ENCODE peak calls at places on chromosomes 7 and 10, in six cellular contexts. U is hepatocyte, M is HCT116, X is PC-9, V is OCI-LY7, Q is SK-N-SH. K is an unnamed sample. For H3K9me2, the result is how much of the 10 kb centered on the place peaks cover.

GRCh38 chr10:10418397-10418796 is 599.3 kb upstream of the CELF2 start:
- DNase-seq in U (no peak), M (no peak), X (no peak), V (peak), Q (no peak), K (no peak)

GRCh38 chr7:15507235-15507634 is 54.6 kb downstream of the AGMO start:
- DNase-seq in U (no peak), M (no peak), X (no peak), V (no peak), Q (no peak), K (no peak)

GRCh38 chr10:62376064-62377025 is 2.2 kb downstream of the ZNF365 start:
- DNase-seq in U (no peak), M (no peak), X (no peak), V (no peak), Q (no peak), K (no peak)

GRCh38 chr10:110067960-110068770 is 60.4 kb downstream of the ADD3 start:
- DNase-seq in U (no peak), M (no peak), X (peak), V (peak), Q (no peak), K (no peak)

GRCh38 chr10:95243318-95243617 is 47.5 kb downstream of the PDLIM1 start:
- DNase-seq in U (no peak), M (no peak), X (no peak), V (no peak), Q (no peak), K (no peak)

GRCh38 chr10:34739915-34740314 is 75.2 kb downstream of the PARD3 start:
- DNase-seq in U (peak), M (no peak), X (peak), V (no peak), Q (no peak), K (no peak)

GRCh38 chr10:17453377-17454091 is 861 bp downstream of the ST8SIA6 start:
- DNase-seq in U (peak), M (no peak), X (peak), V (no peak), Q (peak), K (peak)

GRCh38 chr7:45601816-45602540 is 27.8 kb downstream of the ADCY1 start:
- DNase-seq in U (no peak), M (no peak), X (no peak), V (no peak), Q (no peak), K (no peak)

GRCh38 chr10:60728056-60728455 is 50.2 kb upstream of the CDK1 start:
- DNase-seq in U (no peak), M (no peak), X (no peak), V (no peak), Q (no peak), K (peak)

GRCh38 chr10:110641256-110641655 is 2.9 kb upstream of the RBM20 start:
- DNase-seq in U (peak), M (peak), X (no peak), V (peak), Q (peak), K (peak)

GRCh38 chr7:97499204-97499603 is 232.7 kb upstream of the TAC1 start:
- DNase-seq in U (peak), M (peak), X (peak), V (peak), Q (peak), K (peak)

GRCh38 chr7:142733271-142733670 is 16.0 kb upstream of the PRSS1 start:
- DNase-seq in U (no peak), M (no peak), X (no peak), V (peak), Q (no peak), K (no peak)

GRCh38 chr10:90968448-90969086 is 47.7 kb upstream of the ANKRD1 start:
- DNase-seq in U (no peak), M (no peak), X (peak), V (no peak), Q (peak), K (peak)

GRCh38 chr10:68781613-68782574 is 45.4 kb upstream of the STOX1 start:
- DNase-seq in U (no peak), M (no peak), X (no peak), V (peak), Q (no peak), K (no peak)

GRCh38 chr7:135213831-135214230 is 2.5 kb upstream of the WDR91 start:
- DNase-seq in U (no peak), M (no peak), X (no peak), V (no peak), Q (no peak), K (no peak)

GRCh38 chr7:127933116-127933515 is 98.1 kb downstream of the LRRC4 start:
- DNase-seq in U (no peak), M (no peak), X (no peak), V (no peak), Q (no peak), K (no peak)

GRCh38 chr10:99374526-99374925 is 45.4 kb downstream of the CNNM1 start:
- DNase-seq in U (no peak), M (no peak), X (no peak), V (no peak), Q (no peak), K (peak)

GRCh38 chr10:109886037-109886787 is 37.1 kb downstream of the XPNPEP1 start:
- DNase-seq in U (no peak), M (no peak), X (no peak), V (no peak), Q (no peak), K (no peak)

GRCh38 chr10:129815898-129816665 is 148.0 kb downstream of the EBF3 start:
- DNase-seq in U (no peak), M (no peak), X (no peak), V (no peak), Q (no peak), K (no peak)

GRCh38 chr7:85046512-85046911 is 140.3 kb downstream of the SEMA3D start:
- DNase-seq in U (no peak), M (no peak), X (no peak), V (no peak), Q (no peak), K (no peak)

GRCh38 chr10:88428442-88428841 is 154.7 kb downstream of the RNLS start:
- DNase-seq in U (no peak), M (peak), X (peak), V (no peak), Q (peak), K (no peak)

GRCh38 chr7:44884553-44885393 is 557 bp downstream of the PURB start:
- DNase-seq in U (peak), M (no peak), X (peak), V (peak), Q (peak), K (peak)

GRCh38 chr10:101611506-101611905 is 23.4 kb downstream of the DPCD start:
- DNase-seq in U (no peak), M (no peak), X (no peak), V (peak), Q (no peak), K (no peak)

GRCh38 chr7:30968294-30968693 is 4.5 kb downstream of the GHRHR start:
- DNase-seq in U (no peak), M (no peak), X (no peak), V (peak), Q (no peak), K (no peak)

GRCh38 chr7:77459311-77459726 is 43.2 kb upstream of the GSAP start:
- DNase-seq in U (no peak), M (no peak), X (no peak), V (no peak), Q (no peak), K (no peak)

GRCh38 chr10:43075612-43076003 is 1.3 kb upstream of the RET start:
- DNase-seq in U (no peak), M (peak), X (no peak), V (no peak), Q (peak), K (peak)
- TF ChIP-seq CTCF in U (no peak), M (peak), X (no peak), V (peak), Q (no peak), K (peak)

GRCh38 chr10:28676968-28677888 is at the start of gene BAMBI:
- DNase-seq in U (peak), M (peak), X (peak), V (peak), Q (peak), K (peak)

GRCh38 chr10:28676297-28676967 is 889 bp upstream of the BAMBI start:
- DNase-seq in U (no peak), M (no peak), X (no peak), V (peak), Q (no peak), K (no peak)

GRCh38 chr10:28679941-28680752 is 2.8 kb downstream of the BAMBI start:
- DNase-seq in U (peak), M (no peak), X (no peak), V (peak), Q (peak), K (peak)

GRCh38 chr10:28677889-28678686 is 767 bp downstream of the BAMBI start:
- DNase-seq in U (peak), M (no peak), X (no peak), V (peak), Q (peak), K (peak)

DNA sequence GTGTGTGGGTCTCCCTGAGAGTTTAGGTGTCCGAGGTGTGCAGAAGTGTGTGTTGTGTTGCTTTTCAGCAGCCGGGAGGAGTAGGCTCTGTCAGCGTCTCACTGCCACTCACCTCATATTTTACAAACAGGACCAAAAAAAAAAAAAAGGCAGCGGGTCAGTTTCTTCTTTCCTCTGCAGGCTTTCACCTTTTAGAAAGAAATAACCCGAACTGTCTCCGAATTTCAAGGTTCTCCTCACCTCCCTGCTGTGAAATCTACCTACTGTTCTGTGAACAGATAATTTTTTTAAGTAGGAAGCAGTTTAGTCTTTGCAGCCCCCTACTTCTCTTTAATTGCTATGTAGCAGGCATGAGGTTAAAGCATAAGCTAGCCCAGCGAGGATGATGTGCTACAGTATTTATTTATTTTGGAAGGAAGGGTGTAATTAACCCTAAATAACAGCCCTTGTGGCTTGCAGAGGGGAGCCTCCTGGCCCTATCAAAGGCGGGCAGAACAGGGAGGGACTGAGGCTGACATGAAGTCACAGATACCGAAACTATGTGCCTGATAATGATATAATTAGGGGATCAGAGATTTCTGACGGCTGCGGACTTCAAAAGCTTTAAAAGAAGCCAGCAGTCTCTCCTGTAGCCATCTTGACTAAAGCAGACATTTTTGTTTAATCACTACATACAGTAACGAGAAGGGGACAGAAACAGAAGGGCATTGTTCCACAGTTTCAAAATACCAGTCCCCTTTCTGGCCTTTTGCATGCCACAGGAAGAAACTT is 1.6 kb downstream of the BAMBI start:
- DNase-seq in U (no peak), M (no peak), X (no peak), V (peak), Q (no peak), K (peak)
- H3K9me2 ChIP-seq in U (under half), M (under half), X (under half), V (under half), Q (under half), K (under half)

DNA sequence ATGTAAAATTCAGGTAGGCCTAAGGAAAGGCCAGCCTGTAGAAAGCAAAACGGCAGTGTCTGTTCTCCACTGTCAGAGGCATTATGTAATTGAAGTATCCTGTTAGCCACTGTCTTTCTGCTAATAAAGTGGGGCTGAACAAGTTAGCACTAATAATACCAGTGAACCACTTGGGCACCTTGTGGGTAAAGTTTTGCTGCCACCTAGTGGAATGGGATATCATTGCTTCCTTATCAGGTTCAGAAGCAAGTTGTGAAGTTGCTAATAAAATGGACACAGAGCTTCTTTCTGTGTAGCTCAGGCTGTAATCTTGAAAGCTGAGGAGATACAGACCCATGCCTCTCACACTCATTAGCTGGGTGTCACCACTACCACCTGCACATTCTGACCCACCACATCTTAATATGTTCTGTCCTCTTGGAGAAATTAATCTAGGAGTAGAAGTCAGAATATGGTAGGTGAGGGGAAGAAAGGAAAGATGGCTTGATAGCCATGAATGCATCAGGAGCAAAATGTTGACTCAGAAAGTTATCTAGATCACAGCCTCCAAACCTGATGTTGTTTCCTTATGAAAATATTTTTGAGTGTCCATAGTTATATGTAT is 175.1 kb downstream of the SEPTIN7 start:
- DNase-seq in U (peak), M (peak), X (peak), V (peak), Q (peak), K (peak)
- H2AFZ ChIP-seq in U (no peak), M (peak), X (no peak), V (no peak), Q (no peak), K (no peak)

DNA sequence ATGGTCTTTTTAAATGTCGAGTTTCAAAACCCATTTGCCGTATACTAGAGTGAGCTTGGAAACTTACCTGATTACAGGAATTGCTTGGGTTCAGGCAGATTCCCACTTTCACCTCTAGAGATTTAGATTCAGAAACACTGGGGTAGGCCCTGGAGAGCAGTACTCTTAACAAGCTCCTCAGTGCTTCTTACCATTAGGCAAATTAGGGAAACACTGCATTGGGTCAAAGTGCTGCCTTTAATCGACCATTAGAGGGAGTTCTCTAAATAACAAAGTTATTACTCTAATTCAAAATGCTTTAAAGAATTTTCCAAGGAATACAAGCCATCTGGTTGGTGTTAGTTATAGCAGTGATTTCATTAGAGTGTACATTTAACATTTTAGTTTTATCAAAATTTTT is 324.6 kb downstream of the GFRA1 start:
- DNase-seq in U (no peak), M (no peak), X (no peak), V (peak), Q (no peak), K (peak)
- TF ChIP-seq CTCF in U (peak), M (peak), X (no peak), V (peak), Q (peak), K (peak)

GRCh38 chr7:54711900-54712595 is 47.0 kb downstream of the SEC61G start:
- DNase-seq in U (no peak), M (no peak), X (no peak), V (no peak), Q (no peak), K (no peak)

GRCh38 chr7:54709283-54709682 is 49.7 kb downstream of the SEC61G start:
- DNase-seq in U (no peak), M (no peak), X (no peak), V (no peak), Q (no peak), K (no peak)

DNA sequence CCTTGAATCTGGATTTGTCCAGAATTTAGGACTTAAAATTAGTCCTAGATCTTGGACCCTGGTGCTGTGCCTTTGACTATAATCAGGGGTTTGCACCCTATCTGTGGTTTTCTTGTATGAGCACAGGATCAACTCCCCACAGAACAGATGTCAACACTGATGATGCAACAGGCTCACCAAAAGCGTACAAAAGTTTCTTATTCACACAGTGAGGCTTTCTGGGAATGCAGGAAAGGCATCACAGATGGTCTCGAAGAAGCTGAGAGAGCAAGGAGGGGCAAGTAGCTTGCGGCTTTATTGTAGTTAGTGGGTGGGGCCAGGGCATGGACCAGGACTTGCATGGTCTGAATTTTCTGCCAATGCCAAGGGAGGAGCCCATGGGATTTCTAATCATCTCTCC is 46.2 kb downstream of the SEC61G start:
- DNase-seq in U (no peak), M (no peak), X (no peak), V (no peak), Q (no peak), K (no peak)
- H3K9me2 ChIP-seq in U (under half), M (under half), X (under half), V (under half), Q (under half), K (under half)

DNA sequence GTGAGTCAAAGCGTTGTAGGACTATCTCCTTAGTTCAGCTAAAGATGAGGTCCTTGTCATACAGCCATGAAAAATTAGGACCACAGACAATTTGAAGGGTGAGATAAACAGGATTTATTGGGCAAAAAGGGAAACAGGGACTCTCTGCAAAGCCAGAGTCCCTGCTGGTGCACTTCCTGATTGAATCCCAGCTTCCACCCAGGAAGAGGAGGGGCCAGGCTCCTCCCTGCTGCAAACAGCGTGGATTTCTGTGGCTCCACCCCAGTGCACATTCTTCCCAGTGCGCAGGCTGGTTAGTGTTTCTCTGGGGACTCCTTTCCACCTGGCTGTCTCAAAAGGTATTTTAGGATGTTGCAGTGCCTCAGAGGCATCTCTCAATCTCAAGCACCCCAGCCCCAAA is 165.4 kb upstream of the YAE1 start:
- DNase-seq in U (no peak), M (no peak), X (no peak), V (no peak), Q (no peak), K (no peak)
- H2AFZ ChIP-seq in U (no peak), M (peak), X (no peak), V (no peak), Q (no peak), K (no peak)

K was measured in PC-3.